ENCODE peak calls at places on chromosome 20, in six cellular contexts. K is HepG2, P is GM12878, J is H1, U is K562, F is GM12892. E is an unnamed sample.

GRCh38 chr20:57467742-57468141 is 57.2 kb downstream of the CTCFL start:
- DNase-seq in K (no peak), P (no peak), J (no peak), U (no peak), F (no peak), E (no peak)

GRCh38 chr20:39857188-39857587 is 831.8 kb downstream of the MAFB start:
- DNase-seq in K (no peak), P (no peak), J (no peak), U (no peak), F (no peak), E (no peak)

GRCh38 chr20:30499123-30499522 is 758.3 kb upstream of the DEFB115 start:
- DNase-seq in K (no peak), P (no peak), J (no peak), U (no peak), F (no peak), E (no peak)

GRCh38 chr20:42714298-42715141 is 475.2 kb downstream of the PTPRT start:
- DNase-seq in K (no peak), P (no peak), J (no peak), U (no peak), F (no peak), E (no peak)

GRCh38 chr20:47257771-47258170 is 98.7 kb downstream of the ZMYND8 start:
- DNase-seq in K (no peak), P (no peak), J (no peak), U (no peak), F (no peak), E (no peak)

GRCh38 chr20:53857723-53858236 is 212.6 kb downstream of the BCAS1 start:
- DNase-seq in K (no peak), P (no peak), J (no peak), U (no peak), F (no peak), E (no peak)

GRCh38 chr20:42027746-42028268 is 409.6 kb upstream of the CHD6 start:
- DNase-seq in K (no peak), P (no peak), J (no peak), U (no peak), F (no peak), E (no peak)

GRCh38 chr20:49273696-49274277 is 4.1 kb downstream of the ZNFX1 start:
- DNase-seq in K (no peak), P (no peak), J (no peak), U (no peak), F (no peak), E (no peak)

GRCh38 chr20:63056236-63057132 is 49.7 kb upstream of the BHLHE23 start:
- DNase-seq in K (no peak), P (no peak), J (peak; percentile 93), U (peak; percentile 79), F (peak; percentile 64), E (peak; percentile 78)

GRCh38 chr20:24993337-24994185 is 1.0 kb upstream of the APMAP start:
- DNase-seq in K (peak; percentile 57), P (no peak), J (peak; percentile 20), U (no peak), F (no peak), E (no peak)

GRCh38 chr20:34037121-34037520 is 43.4 kb downstream of the RALY start:
- DNase-seq in K (no peak), P (no peak), J (no peak), U (no peak), F (no peak), E (no peak)

DNA sequence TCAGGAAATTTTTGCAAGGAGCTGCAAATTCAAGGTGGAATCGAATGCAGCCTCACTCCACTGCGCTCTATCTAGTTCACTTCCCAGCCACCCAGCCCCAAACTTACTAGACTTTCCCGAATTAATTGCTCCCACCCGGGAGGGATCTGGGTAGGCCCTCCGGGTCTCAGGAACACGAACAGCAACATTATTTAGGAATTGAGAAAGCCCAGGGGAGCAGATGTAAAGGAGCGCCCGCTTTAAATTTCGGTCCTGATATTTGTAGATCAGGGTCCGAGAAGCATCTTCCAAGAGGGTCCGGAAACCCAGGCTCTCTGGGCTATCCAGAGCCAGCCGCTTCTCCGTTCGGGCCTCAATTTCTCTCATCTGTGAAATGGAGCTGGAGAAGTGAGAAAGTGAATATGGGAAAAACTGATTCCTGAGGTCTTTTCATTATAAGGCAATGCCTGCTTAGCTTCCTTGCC is 490 bp upstream of the ID1 start:
- DNase-seq in K (peak; percentile 48), P (no peak), J (no peak), U (no peak), F (no peak), E (no peak)
- TF ChIP-seq TAF1 in K (no peak), P (no peak), J (no peak), U (no peak), F (no peak), E (no peak)

GRCh38 chr20:17682103-17682888 is at the start of gene RRBP1:
- DNase-seq in K (peak; percentile 98), P (peak; percentile 82), J (peak; percentile 95), U (peak; percentile 95), F (peak; percentile 98), E (peak; percentile 98)
- TF ChIP-seq POLR2A in K (peak; percentile 99), P (peak; percentile 96), J (peak; percentile 84), U (peak; percentile 72), F (peak; percentile 89), E (peak; percentile 67)

DNA sequence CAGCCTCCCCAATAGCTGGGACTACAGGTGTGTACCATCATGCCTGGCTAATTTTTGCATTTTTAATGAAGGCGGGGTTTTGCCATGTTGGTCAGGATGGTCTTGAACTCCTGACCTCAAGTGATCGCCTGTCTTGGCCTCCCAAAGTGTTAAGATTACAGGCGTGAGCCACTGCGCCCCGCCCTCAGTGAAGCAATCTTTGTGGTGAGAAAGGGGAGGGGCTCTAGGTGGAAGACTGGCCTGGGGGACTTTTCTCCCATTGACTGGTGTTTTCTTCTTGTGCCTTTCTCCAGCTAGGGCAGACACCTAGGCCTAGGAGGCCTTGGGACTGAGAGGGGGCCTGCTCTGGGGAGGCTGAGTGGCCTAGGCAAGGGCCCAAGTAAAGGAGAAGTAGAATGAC is 84.1 kb downstream of the DNAAF9 start:
- DNase-seq in K (no peak), P (no peak), J (no peak), U (peak; percentile 39), F (no peak), E (no peak)
- TF ChIP-seq TAF1 in K (no peak), P (no peak), J (no peak), U (no peak), F (no peak), E (no peak)

DNA sequence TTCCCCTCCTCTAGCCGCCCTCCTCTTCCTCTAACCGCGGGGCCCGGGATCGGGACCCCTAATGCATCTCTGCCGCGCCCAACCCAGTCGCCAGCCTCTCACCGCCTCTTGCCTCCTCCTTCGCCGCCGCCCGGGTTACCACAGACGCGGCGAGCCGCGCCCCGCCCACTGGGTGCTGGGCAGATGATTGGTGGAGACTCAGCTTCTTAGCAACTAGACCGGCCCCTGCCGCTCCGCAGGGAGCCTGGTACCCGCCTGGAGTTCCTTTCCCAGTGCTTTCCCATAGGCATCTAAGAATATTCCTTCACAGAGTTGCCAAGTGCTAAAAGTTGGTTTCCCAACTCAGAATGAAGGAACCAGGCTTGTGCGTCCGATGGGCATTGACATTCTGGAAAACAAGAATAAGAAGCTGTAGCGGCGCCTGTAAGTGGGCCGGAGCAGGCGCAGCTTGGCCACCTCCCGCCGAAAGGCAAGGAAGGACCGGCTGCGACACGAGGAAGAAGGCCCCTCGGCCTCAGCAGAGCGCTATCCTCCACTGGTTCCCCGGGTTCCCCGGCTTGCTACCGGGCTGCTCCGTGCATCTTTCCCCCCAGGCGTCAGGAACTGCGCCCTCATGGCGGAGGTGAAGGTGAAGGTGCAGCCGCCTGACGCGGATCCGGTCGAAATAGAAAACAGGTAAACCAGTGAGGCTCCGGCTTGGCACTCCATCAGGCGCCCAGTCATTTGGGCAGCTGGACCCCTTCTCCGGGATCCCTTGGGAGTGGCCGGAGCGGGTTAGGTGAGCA is at the start of the genes DZANK1 and POLR3F:
- DNase-seq in K (peak; percentile 97), P (peak; percentile 75), J (peak; percentile 99), U (peak; percentile 94), F (peak; percentile 92), E (peak; percentile 92)
- TF ChIP-seq POLR2A in K (peak; percentile 83), P (peak; percentile 86), J (peak; percentile 82), U (peak; percentile 74), F (peak; percentile 79), E (peak; percentile 70)

DNA sequence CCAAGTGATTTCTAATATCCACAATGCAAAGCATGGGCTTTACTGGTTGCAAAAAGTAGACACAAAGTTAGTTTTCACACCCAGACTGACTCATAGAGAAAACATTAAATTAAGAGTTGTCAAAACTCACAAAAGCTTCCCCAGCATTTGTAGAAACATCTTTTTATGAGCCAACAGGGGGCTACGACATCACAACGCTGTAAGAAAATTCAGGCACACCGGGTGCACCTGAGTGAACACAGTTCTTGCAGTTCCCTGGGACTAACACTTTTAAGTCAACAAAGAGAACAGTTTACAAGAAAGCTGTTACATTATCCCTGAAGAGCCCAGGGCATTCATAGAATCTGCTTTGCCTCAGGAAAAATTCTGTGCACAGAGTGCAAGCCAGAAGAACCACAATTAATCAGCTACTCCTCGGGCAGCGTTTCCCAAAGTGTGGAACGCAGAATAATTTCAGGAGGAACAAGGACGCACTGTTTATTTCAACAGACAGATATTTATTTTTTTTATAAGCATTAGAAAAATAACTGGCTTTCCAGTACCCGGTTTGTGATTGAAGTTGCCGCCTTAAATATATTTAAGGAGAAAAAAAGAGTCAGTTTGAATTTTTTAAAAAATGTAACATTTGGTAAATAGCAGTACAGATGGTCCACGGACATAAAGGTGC is 1.2 kb downstream of the NCOA5 start:
- DNase-seq in K (peak; percentile 63), P (no peak), J (no peak), U (no peak), F (no peak), E (no peak)
- TF ChIP-seq TAF1 in K (no peak), P (no peak), J (no peak), U (no peak), F (no peak), E (no peak)

GRCh38 chr20:5039889-5040288 is 38.6 kb upstream of the SLC23A2 start:
- DNase-seq in K (no peak), P (no peak), J (no peak), U (no peak), F (no peak), E (no peak)

GRCh38 chr20:5041433-5041832 is 40.1 kb upstream of the SLC23A2 start:
- DNase-seq in K (no peak), P (no peak), J (no peak), U (no peak), F (no peak), E (no peak)

GRCh38 chr20:5036828-5037227 is 35.5 kb upstream of the SLC23A2 start:
- DNase-seq in K (no peak), P (no peak), J (no peak), U (no peak), F (no peak), E (no peak)

GRCh38 chr20:5040345-5040744 is 39.0 kb upstream of the SLC23A2 start:
- DNase-seq in K (no peak), P (no peak), J (no peak), U (no peak), F (no peak), E (no peak)

GRCh38 chr20:5039255-5039657 is 37.9 kb upstream of the SLC23A2 start:
- DNase-seq in K (no peak), P (peak; percentile 12), J (no peak), U (no peak), F (no peak), E (no peak)
- TF ChIP-seq POLR2A in K (no peak), P (no peak), J (no peak), U (no peak), F (no peak), E (no peak)

GRCh38 chr20:428658-429200 is 20.6 kb downstream of the RBCK1 start:
- DNase-seq in K (no peak), P (no peak), J (no peak), U (no peak), F (no peak), E (no peak)
- TF ChIP-seq TAF1 in K (no peak), P (no peak), J (no peak), U (no peak), F (no peak), E (no peak)